ENCODE peak calls at places on chromosomes 16 and 17, in six cellular contexts. O is left ventricle myocardium inferior; P is mucosa of descending colon; G is stomach; R is CD8-positive, alpha-beta T cell; U is tibial nerve. Z is an unnamed sample.

GRCh38 chr17:51346218-51346982 is 86.1 kb downstream of the UTP18 start:
- DNase-seq in O (no peak), P (no peak), G (no peak), R (no peak), U (no peak), Z (no peak)

GRCh38 chr17:65457183-65457582 is 104.3 kb downstream of the AXIN2 start:
- DNase-seq in O (no peak), P (peak; percentile 20), G (no peak), R (no peak), U (no peak), Z (no peak)

GRCh38 chr16:4801962-4802658 is at the start of gene ROGDI:
- DNase-seq in O (peak; percentile 83), P (peak; percentile 98), G (peak; percentile 96), R (peak; percentile 86), U (peak; percentile 44), Z (peak; percentile 89)

GRCh38 chr16:55476625-55477533 is 2.1 kb upstream of the MMP2 start:
- DNase-seq in O (peak; percentile 65), P (no peak), G (no peak), R (no peak), U (no peak), Z (no peak)

GRCh38 chr17:5364156-5364555 is 55.3 kb downstream of the NUP88 start:
- DNase-seq in O (no peak), P (no peak), G (no peak), R (no peak), U (no peak), Z (no peak)

GRCh38 chr17:71975331-71975801 is 145.5 kb upstream of the SOX9 start:
- DNase-seq in O (peak; percentile 73), P (peak; percentile 82), G (no peak), R (no peak), U (peak; percentile 45), Z (no peak)

GRCh38 chr16:47983999-47984580 is 171.7 kb downstream of the ABCC12 start:
- DNase-seq in O (no peak), P (no peak), G (no peak), R (no peak), U (no peak), Z (no peak)

GRCh38 chr17:49861150-49861884 is 13.4 kb upstream of the TAC4 start:
- DNase-seq in O (no peak), P (peak; percentile 57), G (no peak), R (peak; percentile 71), U (no peak), Z (no peak)

GRCh38 chr16:85352221-85352620 is 239.9 kb upstream of the CIBAR2 start:
- DNase-seq in O (no peak), P (no peak), G (no peak), R (no peak), U (no peak), Z (no peak)

GRCh38 chr17:63841350-63842172 is 924 bp downstream of the SMARCD2 start:
- DNase-seq in O (peak; percentile 79), P (peak; percentile 72), G (peak; percentile 60), R (no peak), U (no peak), Z (peak; percentile 67)

GRCh38 chr16:84751947-84752346 is 52.1 kb downstream of the USP10 start:
- DNase-seq in O (no peak), P (no peak), G (no peak), R (no peak), U (no peak), Z (no peak)

GRCh38 chr16:78058165-78058564 is 35.8 kb downstream of the CLEC3A start:
- DNase-seq in O (no peak), P (no peak), G (no peak), R (no peak), U (no peak), Z (no peak)

GRCh38 chr17:65290616-65291015 is 153.4 kb downstream of the RGS9 start:
- DNase-seq in O (no peak), P (peak; percentile 94), G (peak; percentile 82), R (no peak), U (no peak), Z (no peak)

GRCh38 chr16:50696575-50697420 is 3.4 kb downstream of the NOD2 start:
- DNase-seq in O (peak; percentile 81), P (peak; percentile 96), G (peak; percentile 77), R (peak; percentile 58), U (peak; percentile 73), Z (peak; percentile 95)

GRCh38 chr16:87003414-87003755 is 313.8 kb downstream of the C16orf95 start:
- DNase-seq in O (no peak), P (no peak), G (no peak), R (no peak), U (no peak), Z (no peak)

GRCh38 chr17:35046740-35047283 is 16.7 kb downstream of the RFFL start:
- DNase-seq in O (no peak), P (no peak), G (no peak), R (peak; percentile 75), U (no peak), Z (no peak)

GRCh38 chr16:24318670-24319069 is 62.5 kb downstream of the CACNG3 start:
- DNase-seq in O (no peak), P (no peak), G (no peak), R (no peak), U (no peak), Z (no peak)

GRCh38 chr17:74592087-74592990 is at the start of gene CD300LD:
- DNase-seq in O (no peak), P (no peak), G (no peak), R (no peak), U (no peak), Z (no peak)

GRCh38 chr17:19354123-19354522 is 8.4 kb downstream of the B9D1 start:
- DNase-seq in O (no peak), P (no peak), G (no peak), R (no peak), U (no peak), Z (no peak)

GRCh38 chr17:20210180-20210579 is 201.0 kb downstream of the SPECC1 start:
- DNase-seq in O (no peak), P (no peak), G (no peak), R (no peak), U (no peak), Z (no peak)

GRCh38 chr16:89020068-89020924 is 43.3 kb upstream of the CBFA2T3 start:
- DNase-seq in O (peak; percentile 12), P (no peak), G (no peak), R (no peak), U (no peak), Z (peak; percentile 14)

GRCh38 chr17:39566092-39566491 is 41.6 kb downstream of the NEUROD2 start:
- DNase-seq in O (no peak), P (no peak), G (no peak), R (no peak), U (no peak), Z (no peak)

GRCh38 chr17:66564992-66565465 is 262.6 kb downstream of the PRKCA start:
- DNase-seq in O (no peak), P (no peak), G (no peak), R (no peak), U (no peak), Z (no peak)

GRCh38 chr16:64309398-64310110 is 812.3 kb downstream of the CDH11 start:
- DNase-seq in O (no peak), P (no peak), G (no peak), R (no peak), U (no peak), Z (no peak)

GRCh38 chr16:64308721-64309120 is 813.1 kb downstream of the CDH11 start:
- DNase-seq in O (no peak), P (no peak), G (no peak), R (no peak), U (no peak), Z (no peak)

GRCh38 chr16:64305663-64306062 is 816.2 kb downstream of the CDH11 start:
- DNase-seq in O (no peak), P (no peak), G (no peak), R (no peak), U (no peak), Z (no peak)

GRCh38 chr16:64304376-64304775 is 817.5 kb downstream of the CDH11 start:
- DNase-seq in O (no peak), P (no peak), G (no peak), R (no peak), U (no peak), Z (no peak)

DNA sequence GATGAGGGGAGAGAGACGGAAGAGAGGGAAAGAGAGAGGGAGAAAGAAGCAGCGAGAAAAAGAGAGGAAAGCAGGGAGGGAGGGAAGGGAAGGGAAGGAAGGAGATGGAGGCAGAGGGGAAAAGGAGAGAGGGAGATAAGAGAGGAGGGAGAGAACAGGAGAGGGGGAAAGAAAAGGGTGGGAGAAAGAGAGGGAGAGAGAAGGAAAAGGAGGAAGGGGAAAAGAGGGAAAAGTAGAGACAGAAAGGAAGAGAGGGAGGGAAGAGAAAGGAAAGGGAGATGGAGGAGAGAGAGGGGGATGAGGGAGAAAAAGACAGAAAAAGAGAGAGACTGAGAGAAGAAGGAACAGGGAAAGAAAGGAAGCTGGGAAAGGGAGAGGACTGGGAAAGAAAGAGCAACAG is 814.4 kb downstream of the CDH11 start:
- DNase-seq in O (no peak), P (no peak), G (no peak), R (no peak), U (no peak), Z (no peak)
- H3K9me3 ChIP-seq in O (peaks cover 12% of the 10 kb centered on the region), P (no peaks in the 10 kb centered on the region), G (peaks cover 6% of the 10 kb centered on the region), R (no peaks in the 10 kb centered on the region), U (peaks cover 3% of the 10 kb centered on the region), Z (no peaks in the 10 kb centered on the region)

GRCh38 chr17:46030752-46031151 is 31.7 kb downstream of the STH start:
- DNase-seq in O (no peak), P (no peak), G (no peak), R (no peak), U (no peak), Z (no peak)
- H3K36me3 ChIP-seq in O (peaks cover 66% of the 10 kb centered on the region), P (peaks cover 10% of the 10 kb centered on the region), G (peaks cover 100% of the 10 kb centered on the region), R (peaks cover 45% of the 10 kb centered on the region), U (peaks cover 7% of the 10 kb centered on the region), Z (no peaks in the 10 kb centered on the region)

DNA sequence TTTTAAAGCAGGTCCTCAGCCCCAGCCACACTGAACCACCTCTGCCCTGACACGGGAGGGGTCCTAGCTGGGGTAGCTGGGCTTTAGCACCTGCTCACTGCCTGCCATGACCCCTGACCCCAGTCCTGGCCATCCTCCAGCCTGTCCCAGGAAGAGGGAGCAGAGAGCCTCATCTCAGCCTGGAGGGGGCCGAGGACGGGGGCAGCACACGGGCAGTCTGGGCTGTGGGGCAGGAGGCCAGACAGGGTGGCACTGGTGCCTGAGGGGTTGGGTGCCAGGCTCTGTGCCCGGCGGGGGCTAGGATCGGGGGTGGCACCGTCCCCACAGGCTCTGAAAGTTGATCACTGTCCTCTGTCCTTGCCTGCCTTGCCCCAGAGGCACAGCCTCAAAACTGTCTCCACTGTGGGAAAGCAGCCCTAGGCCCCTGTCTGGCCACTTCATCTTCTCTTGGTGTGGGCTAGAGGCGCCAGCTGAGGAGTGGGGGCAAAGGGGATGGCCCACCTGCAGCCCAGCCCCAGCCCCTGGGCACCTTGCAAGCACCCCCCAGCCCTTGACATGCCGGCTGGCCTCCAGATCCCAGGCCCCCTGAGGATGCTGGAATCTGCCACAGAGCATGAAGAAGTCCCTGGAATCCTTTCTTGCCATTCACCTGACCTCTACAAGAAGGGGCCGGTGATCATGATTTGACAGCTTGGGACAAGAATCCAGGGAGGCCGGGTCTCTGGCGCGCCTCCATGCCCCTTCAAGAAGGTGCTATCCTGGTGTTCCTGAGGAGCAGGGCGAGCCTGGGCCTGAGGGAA is 15.7 kb downstream of the ENDOV start:
- DNase-seq in O (no peak), P (no peak), G (no peak), R (no peak), U (no peak), Z (no peak)
- H3K9me3 ChIP-seq in O (no peaks in the 10 kb centered on the region), P (no peaks in the 10 kb centered on the region), G (no peaks in the 10 kb centered on the region), R (no peaks in the 10 kb centered on the region), U (no peaks in the 10 kb centered on the region), Z (no peaks in the 10 kb centered on the region)

DNA sequence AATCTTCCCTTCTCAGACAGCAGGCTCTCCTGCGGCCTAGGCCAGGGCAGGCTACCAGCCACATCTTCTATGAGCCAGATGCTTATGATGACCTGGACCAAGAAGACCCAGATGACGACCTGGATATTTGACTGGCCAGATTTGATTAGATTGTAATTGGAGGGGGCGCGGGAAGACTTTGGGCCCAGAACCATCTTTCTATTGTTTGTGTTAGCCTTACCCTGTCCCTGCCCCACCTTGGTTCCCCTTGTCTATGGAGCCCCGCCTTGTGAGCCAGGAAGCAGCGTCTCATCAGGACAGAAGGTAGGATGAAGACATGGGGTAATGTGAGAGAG is 2.8 kb downstream of the CLDN7 start:
- DNase-seq in O (no peak), P (peak; percentile 40), G (no peak), R (no peak), U (no peak), Z (no peak)
- H3K36me3 ChIP-seq in O (peaks cover 49% of the 10 kb centered on the region), P (no peaks in the 10 kb centered on the region), G (peaks cover 53% of the 10 kb centered on the region), R (peaks cover 8% of the 10 kb centered on the region), U (no peaks in the 10 kb centered on the region), Z (peaks cover 5% of the 10 kb centered on the region)

Z was measured in right lobe of liver.